ENCODE peak calls at places on chromosomes 3 and 15, in seven cellular contexts. L is heart left ventricle, F is fibroblast of the aortic adventitia, K is HepG2, V is GM12865, J is uterus, E is A549. X is an unnamed sample.

GRCh38 chr3:151011427-151011826 is 38.9 kb upstream of the CLRN1 start:
- DNase-seq in L (no peak), F (peak), K (no peak), V (no peak), J (no peak), E (no peak), X (no peak)

GRCh38 chr3:174408310-174408709 is 450.8 kb upstream of the NAALADL2 start:
- DNase-seq in L (no peak), F (peak), K (no peak), V (no peak), J (no peak), E (peak), X (no peak)

GRCh38 chr3:141538568-141538967 is 51.7 kb downstream of the RASA2 start:
- DNase-seq in L (no peak), F (no peak), K (no peak), V (no peak), J (no peak), E (no peak), X (no peak)

GRCh38 chr15:90540768-90541167 is 11.0 kb downstream of the CRTC3 start:
- DNase-seq in L (no peak), F (no peak), K (no peak), V (no peak), J (no peak), E (no peak), X (no peak)

GRCh38 chr3:189724366-189724765 is 93.2 kb downstream of the TP63 start:
- DNase-seq in L (no peak), F (peak), K (no peak), V (no peak), J (no peak), E (no peak), X (no peak)

GRCh38 chr3:36843065-36844051 is 79.0 kb upstream of the DCLK3 start:
- DNase-seq in L (no peak), F (peak), K (peak), V (peak), J (no peak), E (peak), X (no peak)

GRCh38 chr3:122903171-122903570 is 108.3 kb downstream of the SLC49A4 start:
- DNase-seq in L (no peak), F (no peak), K (no peak), V (no peak), J (no peak), E (no peak), X (no peak)

GRCh38 chr15:94493176-94493575 is 261.8 kb downstream of the MCTP2 start:
- DNase-seq in L (no peak), F (no peak), K (no peak), V (no peak), J (no peak), E (no peak), X (no peak)

GRCh38 chr3:140363801-140364200 is 314.1 kb upstream of the TRIM42 start:
- DNase-seq in L (no peak), F (no peak), K (no peak), V (peak), J (no peak), E (no peak), X (no peak)

GRCh38 chr3:87076951-87077350 is 86.0 kb upstream of the VGLL3 start:
- DNase-seq in L (no peak), F (peak), K (peak), V (no peak), J (no peak), E (peak), X (no peak)

DNA sequence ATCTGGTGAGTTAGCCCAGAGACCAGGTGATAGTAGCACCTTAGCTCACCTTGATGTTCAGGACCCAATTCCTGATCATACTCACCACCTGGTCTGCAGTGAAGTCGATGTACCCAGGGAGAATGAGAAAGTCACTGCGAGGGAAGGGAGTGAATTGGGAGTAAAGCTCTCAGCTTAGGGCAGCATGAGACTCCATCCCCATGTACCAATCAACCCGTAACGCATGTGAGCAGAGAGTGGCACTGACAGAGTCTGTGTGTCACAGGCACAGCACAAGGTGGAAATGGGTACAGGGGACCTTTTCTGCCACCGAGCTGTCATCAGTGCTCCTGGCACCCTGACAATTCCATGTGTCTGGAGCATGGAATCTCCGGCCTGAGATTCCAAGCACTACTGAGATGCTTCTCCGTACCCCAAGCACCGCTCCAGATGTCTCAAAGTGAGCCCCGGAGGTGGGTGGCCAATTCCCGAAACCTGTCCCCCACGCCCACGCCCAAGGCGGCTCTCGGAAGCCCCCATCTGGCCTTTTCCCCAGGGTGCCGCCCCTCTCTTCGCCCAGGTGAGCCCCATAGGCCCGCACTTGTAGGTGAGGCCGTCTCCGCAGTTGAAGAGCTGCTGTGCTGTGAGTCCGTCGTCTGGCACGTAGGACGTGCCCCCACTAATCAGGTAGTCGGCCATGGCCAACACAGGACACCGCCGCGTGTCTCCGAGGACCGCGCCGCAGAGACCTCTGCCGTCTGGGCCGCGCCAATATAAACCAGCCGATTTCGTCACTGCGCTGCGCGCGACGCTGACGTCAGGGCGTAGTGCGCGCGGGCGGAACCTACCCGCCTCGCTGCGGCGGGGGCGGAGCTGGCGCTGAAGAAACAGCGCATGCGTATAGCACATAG is at the start of gene IMPDH2:
- DNase-seq in L (peak), F (peak), K (peak), V (peak), J (peak), E (peak), X (no peak)
- TF ChIP-seq CTCF in L (peak), F (no peak), K (peak), V (no peak), J (peak), E (no peak), X (no peak)

DNA sequence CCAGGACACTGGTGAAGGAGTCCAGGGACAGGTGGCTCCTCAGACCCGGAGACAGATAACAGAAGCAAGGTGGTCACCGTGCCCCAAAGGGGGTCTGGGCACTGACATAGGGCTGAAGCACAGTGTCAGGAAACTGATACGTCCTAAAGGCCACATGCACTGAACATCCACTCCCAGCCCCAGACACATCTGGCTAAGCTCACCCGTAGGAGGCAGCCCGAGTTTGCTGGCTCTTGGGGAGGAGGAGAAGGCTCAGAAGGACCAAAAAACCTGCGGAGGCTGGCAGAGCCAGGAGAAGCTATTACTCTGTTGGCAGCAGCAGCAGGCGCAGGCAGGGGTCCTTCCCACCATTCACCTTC is 1.2 kb downstream of the CACNA2D2 start:
- DNase-seq in L (no peak), F (no peak), K (no peak), V (no peak), J (no peak), E (no peak), X (no peak)
- H3K4me3 ChIP-seq in L (no peak), F (no peak), K (no peak), V (no peak), J (no peak), E (no peak), X (peak)

DNA sequence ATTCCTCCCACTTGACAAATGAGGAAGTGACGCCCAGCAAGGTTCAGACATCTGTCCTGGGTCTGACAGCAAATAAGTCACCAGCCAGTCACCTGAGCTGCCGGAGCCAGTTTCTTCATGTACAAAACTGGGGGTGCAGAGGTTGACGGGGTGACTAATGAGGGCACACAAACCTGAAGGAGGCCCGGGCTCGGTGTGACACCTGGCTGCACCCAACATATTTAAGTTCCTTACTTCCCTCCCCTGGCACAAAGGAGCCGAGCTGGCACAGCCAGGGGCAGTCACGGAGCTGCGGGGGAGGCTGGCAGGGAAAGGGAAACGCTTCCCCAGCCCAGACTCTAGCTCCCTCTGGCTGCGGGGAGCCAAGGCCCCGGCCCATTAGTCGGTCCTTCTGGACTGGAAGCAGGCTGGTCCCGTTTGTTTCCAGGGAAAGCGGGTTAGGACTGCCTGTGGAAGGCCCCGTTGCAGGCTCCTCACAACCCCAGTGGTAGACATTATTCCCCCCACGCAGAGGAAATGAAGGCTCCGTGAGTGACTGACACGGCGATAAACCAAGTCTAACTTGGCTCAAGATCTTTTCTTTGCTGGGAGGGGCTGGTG is 2.3 kb downstream of the FBXL22 start:
- DNase-seq in L (peak), F (peak), K (peak), V (peak), J (peak), E (peak), X (no peak)
- TF ChIP-seq CTCF in L (peak), F (peak), K (peak), V (peak), J (peak), E (peak), X (peak)

GRCh38 chr15:62758952-62759349 is 283.6 kb upstream of the TPM1 start:
- DNase-seq in L (no peak), F (no peak), K (no peak), V (no peak), J (no peak), E (no peak), X (no peak)
- H3K4me3 ChIP-seq in L (no peak), F (peak), K (no peak), V (no peak), J (no peak), E (no peak), X (no peak)

DNA sequence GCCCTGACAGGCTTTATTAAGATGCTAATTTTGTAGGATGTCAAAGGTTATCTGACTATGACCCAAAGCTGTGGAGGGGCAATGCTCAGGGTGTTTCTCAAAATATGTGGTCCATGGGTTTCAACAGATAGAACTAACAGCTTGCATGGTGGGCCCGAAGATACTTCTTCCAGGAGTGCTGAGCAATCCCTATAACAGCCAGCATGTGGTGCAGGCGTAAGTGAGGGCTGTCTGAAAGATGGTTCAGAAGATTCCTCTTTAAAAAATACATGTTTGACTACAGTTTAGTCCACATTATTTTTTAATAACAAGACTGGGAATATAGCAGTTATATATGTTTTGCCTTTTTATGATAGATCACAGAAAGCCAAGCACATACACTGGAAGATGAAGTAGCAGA is 7.6 kb downstream of the SCG3 start:
- DNase-seq in L (no peak), F (peak), K (no peak), V (peak), J (no peak), E (no peak), X (no peak)
- TF ChIP-seq CTCF in L (peak), F (peak), K (no peak), V (peak), J (no peak), E (no peak), X (peak)

GRCh38 chr15:65613365-65613764 is 2.4 kb upstream of the INTS14 start:
- DNase-seq in L (no peak), F (no peak), K (no peak), V (no peak), J (no peak), E (no peak), X (no peak)
- H3K4me3 ChIP-seq in L (no peak), F (no peak), K (no peak), V (no peak), J (no peak), E (no peak), X (no peak)